ENCODE peak calls at places on chromosomes 4 and X, in five cellular contexts. One of them, this sample, is unnamed.

GRCh38 chr4:3413217-3413671 is 28.5 kb upstream of the HGFAC start:
- DNase-seq in GM23248: no peak
- DNase-seq in PC-3: no peak
- DNase-seq in Panc1: no peak
- DNase-seq in SJSA1: no peak
- DNase-seq in this sample: no peak

GRCh38 chr4:147799986-147800555 is 68.2 kb downstream of the ARHGAP10 start:
- DNase-seq in SJSA1: peak; percentile 44
- DNase-seq in PC-3: no peak
- DNase-seq in GM23248: no peak
- DNase-seq in Panc1: no peak
- DNase-seq in this sample: no peak

GRCh38 chr4:77036206-77036605 is 39.6 kb downstream of the CCNI start:
- DNase-seq in Panc1: no peak
- DNase-seq in SJSA1: peak; percentile 80
- DNase-seq in GM23248: peak; percentile 91
- DNase-seq in PC-3: no peak
- DNase-seq in this sample: no peak

GRCh38 chr4:28350485-28350884 is 1489.8 kb downstream of the STIM2 start:
- DNase-seq in SJSA1: no peak
- DNase-seq in Panc1: no peak
- DNase-seq in PC-3: peak; percentile 43
- DNase-seq in GM23248: peak; percentile 74
- DNase-seq in this sample: no peak

GRCh38 chr4:27005512-27006246 is 145.0 kb downstream of the STIM2 start:
- DNase-seq in Panc1: peak; percentile 2
- DNase-seq in SJSA1: no peak
- DNase-seq in GM23248: peak; percentile 90
- DNase-seq in PC-3: peak; percentile 85
- DNase-seq in this sample: no peak

GRCh38 chr4:83536649-83537352 is 893 bp downstream of the GPAT3 start:
- DNase-seq in PC-3: no peak
- DNase-seq in GM23248: peak; percentile 18
- DNase-seq in SJSA1: no peak
- DNase-seq in Panc1: no peak
- DNase-seq in this sample: no peak

GRCh38 chr4:87179751-87180150 is 40.7 kb downstream of the KLHL8 start:
- DNase-seq in SJSA1: no peak
- DNase-seq in GM23248: peak; percentile 64
- DNase-seq in Panc1: no peak
- DNase-seq in PC-3: no peak
- DNase-seq in this sample: no peak

GRCh38 chr4:55183926-55184599 is 58.7 kb upstream of the KDR start:
- DNase-seq in GM23248: peak; percentile 94
- DNase-seq in Panc1: peak; percentile 69
- DNase-seq in PC-3: peak; percentile 97
- DNase-seq in SJSA1: peak; percentile 82
- DNase-seq in this sample: peak; percentile 35

GRCh38 chr4:1055721-1056590 is 44.5 kb downstream of the FGFRL1 start:
- DNase-seq in GM23248: no peak
- DNase-seq in Panc1: no peak
- DNase-seq in PC-3: no peak
- DNase-seq in SJSA1: no peak
- DNase-seq in this sample: no peak
- H3K27me3 ChIP-seq in GM23248: no peaks in the 10 kb centered on the region
- H3K27me3 ChIP-seq in Panc1: no peaks in the 10 kb centered on the region
- H3K27me3 ChIP-seq in PC-3: peaks cover 31% of the 10 kb centered on the region
- H3K27me3 ChIP-seq in SJSA1: peaks cover 3% of the 10 kb centered on the region
- H3K27me3 ChIP-seq in this sample: peaks cover 24% of the 10 kb centered on the region

DNA sequence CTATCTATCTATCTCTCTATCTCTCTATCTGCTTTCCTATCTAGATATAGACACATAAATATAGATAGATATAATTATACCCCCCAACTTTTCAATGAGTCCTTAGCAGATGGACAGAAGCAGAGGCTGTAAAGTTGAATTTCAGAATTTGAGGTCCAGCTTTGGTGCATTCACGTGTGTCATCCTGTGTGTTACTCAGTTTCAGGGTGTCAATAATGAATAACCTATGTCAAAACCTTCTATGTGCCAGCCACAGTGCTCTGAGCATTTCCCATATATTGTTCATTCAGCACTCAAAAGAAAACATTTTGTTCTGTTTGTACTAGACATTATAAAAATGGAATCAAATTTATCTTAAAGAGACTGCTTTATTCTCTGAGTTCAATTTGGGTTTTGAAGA is 310.0 kb downstream of the ARHGAP24 start:
- DNase-seq in PC-3: no peak
- DNase-seq in Panc1: no peak
- DNase-seq in GM23248: no peak
- DNase-seq in SJSA1: no peak
- DNase-seq in this sample: no peak
- H3K4me1 ChIP-seq in PC-3: peaks cover 55% of the 10 kb centered on the region
- H3K4me1 ChIP-seq in Panc1: no peaks in the 10 kb centered on the region
- H3K4me1 ChIP-seq in GM23248: peaks cover 77% of the 10 kb centered on the region
- H3K4me1 ChIP-seq in SJSA1: peaks cover 59% of the 10 kb centered on the region
- H3K4me1 ChIP-seq in this sample: no peaks in the 10 kb centered on the region

DNA sequence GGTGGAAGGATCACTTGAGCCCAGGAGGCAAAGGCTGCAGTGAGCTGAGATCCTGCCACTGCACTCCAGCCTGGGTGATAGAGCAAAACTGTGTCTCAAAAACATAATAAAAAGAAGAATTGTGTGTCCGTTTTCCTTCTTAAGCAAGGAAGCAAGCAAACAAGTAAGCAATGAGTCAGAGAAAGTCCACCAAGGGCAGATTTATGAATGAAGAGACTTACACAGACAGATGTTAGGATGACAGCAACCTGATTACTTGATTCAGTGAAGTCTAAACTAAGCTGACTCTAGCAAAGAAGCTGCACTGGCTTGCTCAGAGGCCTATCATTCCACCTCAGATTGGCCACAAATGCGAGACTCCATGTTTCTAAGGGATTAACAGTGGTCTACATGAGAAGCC is 34.1 kb upstream of the SCML1 start:
- DNase-seq in GM23248: no peak
- DNase-seq in SJSA1: peak; percentile 36
- DNase-seq in PC-3: peak; percentile 67
- DNase-seq in Panc1: no peak
- DNase-seq in this sample: no peak
- H3K27me3 ChIP-seq in GM23248: no peaks in the 10 kb centered on the region
- H3K27me3 ChIP-seq in SJSA1: no peaks in the 10 kb centered on the region
- H3K27me3 ChIP-seq in PC-3: no peaks in the 10 kb centered on the region
- H3K27me3 ChIP-seq in Panc1: no peaks in the 10 kb centered on the region
- H3K27me3 ChIP-seq in this sample: no peaks in the 10 kb centered on the region

DNA sequence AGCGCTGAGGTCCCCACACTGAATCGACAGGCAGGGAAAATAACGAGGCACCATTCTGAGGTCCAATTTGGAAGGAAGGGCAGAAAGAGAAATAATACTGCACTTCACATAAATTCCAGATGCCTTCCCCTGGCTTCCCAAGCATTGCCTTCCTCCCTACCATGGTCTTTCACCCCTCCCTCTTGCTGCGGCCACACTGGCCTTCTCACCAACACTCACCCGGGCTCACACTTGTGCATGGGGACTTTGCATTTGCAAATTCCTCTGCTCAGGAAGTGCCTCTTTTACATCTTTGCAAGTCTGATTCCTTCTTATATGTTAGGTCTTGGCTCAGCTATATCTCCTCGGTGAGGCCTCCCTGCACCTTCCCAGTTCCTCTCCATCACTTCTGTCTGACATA is 199.4 kb downstream of the CHIC2 start:
- DNase-seq in GM23248: no peak
- DNase-seq in SJSA1: no peak
- DNase-seq in PC-3: no peak
- DNase-seq in Panc1: no peak
- DNase-seq in this sample: no peak
- H3K4me1 ChIP-seq in GM23248: peaks cover 20% of the 10 kb centered on the region
- H3K4me1 ChIP-seq in SJSA1: peaks cover 4% of the 10 kb centered on the region
- H3K4me1 ChIP-seq in PC-3: peaks cover 13% of the 10 kb centered on the region
- H3K4me1 ChIP-seq in Panc1: no peaks in the 10 kb centered on the region
- H3K4me1 ChIP-seq in this sample: no peaks in the 10 kb centered on the region

DNA sequence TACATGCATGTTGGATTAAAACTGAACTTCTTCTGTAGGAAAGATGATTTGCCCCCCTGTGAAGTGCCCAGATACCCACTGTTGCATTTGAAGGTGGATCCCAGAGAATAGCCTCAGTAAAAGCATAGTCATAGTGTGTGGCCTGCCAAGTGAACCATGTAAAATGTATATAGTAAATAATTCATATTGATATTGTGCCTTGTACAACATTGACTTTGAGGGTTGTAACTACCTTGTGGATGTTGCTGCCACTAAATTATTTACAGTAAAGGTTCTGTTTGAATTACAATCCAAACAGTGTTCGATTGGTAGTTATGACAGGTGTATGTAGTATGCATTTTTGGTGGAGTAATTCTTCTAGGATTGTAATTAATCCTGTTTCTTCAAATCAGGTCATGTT is 19.2 kb downstream of the TMEM131L start:
- DNase-seq in SJSA1: no peak
- DNase-seq in PC-3: peak; percentile 70
- DNase-seq in GM23248: no peak
- DNase-seq in Panc1: no peak
- DNase-seq in this sample: no peak
- H3K27me3 ChIP-seq in SJSA1: no peaks in the 10 kb centered on the region
- H3K27me3 ChIP-seq in PC-3: no peaks in the 10 kb centered on the region
- H3K27me3 ChIP-seq in GM23248: no peaks in the 10 kb centered on the region
- H3K27me3 ChIP-seq in Panc1: no peaks in the 10 kb centered on the region
- H3K27me3 ChIP-seq in this sample: no peaks in the 10 kb centered on the region

GRCh38 chrX:130084651-130085237 is 25.6 kb downstream of the ELF4 start:
- DNase-seq in SJSA1: no peak
- DNase-seq in Panc1: no peak
- DNase-seq in PC-3: no peak
- DNase-seq in GM23248: no peak
- DNase-seq in this sample: no peak
- H3K4me1 ChIP-seq in SJSA1: peaks cover 73% of the 10 kb centered on the region
- H3K4me1 ChIP-seq in Panc1: peaks cover 42% of the 10 kb centered on the region
- H3K4me1 ChIP-seq in PC-3: no peaks in the 10 kb centered on the region
- H3K4me1 ChIP-seq in GM23248: peaks cover 21% of the 10 kb centered on the region
- H3K4me1 ChIP-seq in this sample: no peaks in the 10 kb centered on the region

GRCh38 chr4:52126946-52127345 is 75.8 kb downstream of the SPATA18 start:
- DNase-seq in Panc1: no peak
- DNase-seq in GM23248: peak; percentile 45
- DNase-seq in SJSA1: no peak
- DNase-seq in PC-3: peak; percentile 33
- DNase-seq in this sample: no peak
- H3K27me3 ChIP-seq in Panc1: no peaks in the 10 kb centered on the region
- H3K27me3 ChIP-seq in GM23248: no peaks in the 10 kb centered on the region
- H3K27me3 ChIP-seq in SJSA1: no peaks in the 10 kb centered on the region
- H3K27me3 ChIP-seq in PC-3: peaks cover 4% of the 10 kb centered on the region
- H3K27me3 ChIP-seq in this sample: no peaks in the 10 kb centered on the region

DNA sequence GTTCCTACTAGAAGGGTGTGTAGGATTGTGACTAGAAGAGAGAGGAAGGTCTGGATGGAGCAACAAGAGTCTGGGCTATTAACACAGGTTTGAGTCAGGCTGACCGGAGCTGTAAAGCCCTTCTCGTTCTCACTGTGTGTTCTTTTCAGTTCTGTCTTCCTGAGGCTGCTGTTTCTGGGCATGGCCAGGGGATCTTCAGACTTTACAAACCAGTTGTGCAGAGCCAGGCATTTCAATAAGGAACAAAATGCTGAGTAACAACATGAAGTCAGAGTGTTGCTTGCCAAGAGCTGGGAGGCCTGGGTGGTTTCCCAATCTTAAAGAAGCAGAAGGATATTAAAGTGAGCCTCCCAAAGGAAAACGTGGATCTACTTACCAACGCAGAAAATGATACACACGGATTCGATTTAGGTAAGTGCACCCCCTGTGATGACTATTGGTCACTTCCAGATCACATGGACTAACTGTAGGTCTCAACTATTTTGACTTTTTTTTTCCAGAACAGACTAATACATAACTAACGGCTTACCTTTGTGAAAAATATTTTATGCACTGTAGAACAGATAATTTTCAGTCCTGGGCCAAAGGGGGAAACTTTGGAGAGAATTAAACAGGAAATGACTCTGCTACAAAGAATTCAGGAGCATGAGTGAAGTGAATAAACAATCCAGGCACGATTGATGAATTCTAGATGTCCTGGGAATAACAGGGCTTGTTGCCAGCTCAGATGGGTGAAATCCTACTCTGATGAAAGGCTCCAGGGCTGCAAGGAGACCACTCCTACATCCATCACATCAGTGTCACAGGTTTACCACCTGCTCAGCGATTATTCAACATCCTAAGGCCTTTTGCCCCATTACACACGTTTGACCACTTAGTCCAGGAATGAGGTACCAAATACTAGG is 94.5 kb downstream of the ANXA3 start:
- DNase-seq in GM23248: peak; percentile 95
- DNase-seq in Panc1: peak; percentile 15
- DNase-seq in SJSA1: peak; percentile 89
- DNase-seq in PC-3: peak; percentile 91
- DNase-seq in this sample: peak; percentile 48
- H3K4me1 ChIP-seq in GM23248: peaks cover 43% of the 10 kb centered on the region
- H3K4me1 ChIP-seq in Panc1: no peaks in the 10 kb centered on the region
- H3K4me1 ChIP-seq in SJSA1: peaks cover 33% of the 10 kb centered on the region
- H3K4me1 ChIP-seq in PC-3: peaks cover 55% of the 10 kb centered on the region
- H3K4me1 ChIP-seq in this sample: peaks cover 24% of the 10 kb centered on the region

DNA sequence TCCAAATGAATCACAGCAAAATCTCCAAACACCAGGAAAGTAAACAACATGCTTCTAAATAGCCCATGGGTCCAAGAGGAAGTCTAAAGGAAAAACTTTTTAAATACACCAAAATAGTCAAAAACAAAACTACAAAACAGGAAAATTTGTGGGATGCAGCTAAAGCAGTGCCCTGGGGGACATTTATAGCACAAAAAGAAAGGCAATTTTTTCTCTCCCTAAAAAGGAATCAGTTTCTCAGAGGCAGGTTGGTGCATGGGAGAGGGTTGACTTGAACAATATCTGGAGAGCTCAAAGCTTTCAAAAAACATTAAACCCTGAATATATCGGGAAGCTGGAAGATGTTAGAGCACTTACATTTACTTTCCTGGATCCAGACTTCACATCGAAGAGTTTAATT is 15.7 kb upstream of the DUSP9 start:
- DNase-seq in GM23248: no peak
- DNase-seq in SJSA1: no peak
- DNase-seq in PC-3: no peak
- DNase-seq in Panc1: no peak
- DNase-seq in this sample: no peak
- H3K27me3 ChIP-seq in GM23248: no peaks in the 10 kb centered on the region
- H3K27me3 ChIP-seq in SJSA1: no peaks in the 10 kb centered on the region
- H3K27me3 ChIP-seq in PC-3: no peaks in the 10 kb centered on the region
- H3K27me3 ChIP-seq in Panc1: no peaks in the 10 kb centered on the region
- H3K27me3 ChIP-seq in this sample: no peaks in the 10 kb centered on the region